ENCODE peak calls at places on chromosomes 3 and 15, in eight cellular contexts. One of them, this sample, is unnamed.

GRCh38 chr3:193728429-193729087 is 135.6 kb downstream of the OPA1 start:
- DNase-seq in RPMI8226: no peak
- DNase-seq in foreskin keratinocyte: no peak
- DNase-seq in cardiac fibroblast: no peak
- DNase-seq in islet precursor cell: no peak
- DNase-seq in H9: no peak
- DNase-seq in M059J: no peak
- DNase-seq in cardiac muscle cell: no peak
- DNase-seq in this sample: no peak

GRCh38 chr15:67225336-67225735 is 29.1 kb downstream of the AAGAB start:
- DNase-seq in islet precursor cell: no peak
- DNase-seq in M059J: peak
- DNase-seq in H9: no peak
- DNase-seq in foreskin keratinocyte: peak
- DNase-seq in RPMI8226: no peak
- DNase-seq in cardiac fibroblast: peak
- DNase-seq in cardiac muscle cell: peak
- DNase-seq in this sample: no peak

GRCh38 chr15:29208352-29208751 is 61.3 kb downstream of the NSMCE3 start:
- DNase-seq in cardiac fibroblast: no peak
- DNase-seq in islet precursor cell: no peak
- DNase-seq in RPMI8226: no peak
- DNase-seq in H9: no peak
- DNase-seq in cardiac muscle cell: peak
- DNase-seq in M059J: peak
- DNase-seq in foreskin keratinocyte: no peak
- DNase-seq in this sample: no peak

GRCh38 chr15:58384667-58385066 is 47.1 kb upstream of the LIPC start:
- DNase-seq in cardiac muscle cell: no peak
- DNase-seq in islet precursor cell: no peak
- DNase-seq in M059J: no peak
- DNase-seq in H9: no peak
- DNase-seq in RPMI8226: no peak
- DNase-seq in cardiac fibroblast: no peak
- DNase-seq in foreskin keratinocyte: no peak
- DNase-seq in this sample: no peak

GRCh38 chr3:141243295-141243707 is 11.7 kb downstream of the PXYLP1 start:
- DNase-seq in RPMI8226: no peak
- DNase-seq in cardiac muscle cell: peak
- DNase-seq in M059J: peak
- DNase-seq in cardiac fibroblast: peak
- DNase-seq in H9: no peak
- DNase-seq in islet precursor cell: peak
- DNase-seq in foreskin keratinocyte: no peak
- DNase-seq in this sample: no peak

GRCh38 chr3:185629554-185630181 is 43.6 kb downstream of the SENP2 start:
- DNase-seq in H9: no peak
- DNase-seq in islet precursor cell: no peak
- DNase-seq in cardiac muscle cell: no peak
- DNase-seq in foreskin keratinocyte: no peak
- DNase-seq in M059J: no peak
- DNase-seq in RPMI8226: no peak
- DNase-seq in cardiac fibroblast: no peak
- DNase-seq in this sample: no peak

GRCh38 chr15:91946914-91947313 is 93.4 kb downstream of the SLCO3A1 start:
- DNase-seq in islet precursor cell: no peak
- DNase-seq in cardiac fibroblast: no peak
- DNase-seq in foreskin keratinocyte: no peak
- DNase-seq in M059J: peak
- DNase-seq in cardiac muscle cell: no peak
- DNase-seq in RPMI8226: no peak
- DNase-seq in H9: peak
- DNase-seq in this sample: no peak

GRCh38 chr15:84752700-84753099 is 4.3 kb downstream of the ZNF592 start:
- DNase-seq in cardiac fibroblast: peak
- DNase-seq in M059J: peak
- DNase-seq in H9: no peak
- DNase-seq in islet precursor cell: no peak
- DNase-seq in foreskin keratinocyte: no peak
- DNase-seq in cardiac muscle cell: peak
- DNase-seq in RPMI8226: no peak
- DNase-seq in this sample: no peak

GRCh38 chr3:184261270-184262165 is at the start of gene CAMK2N2:
- DNase-seq in RPMI8226: peak
- DNase-seq in cardiac muscle cell: peak
- DNase-seq in islet precursor cell: peak
- DNase-seq in M059J: peak
- DNase-seq in cardiac fibroblast: peak
- DNase-seq in foreskin keratinocyte: no peak
- DNase-seq in H9: peak
- DNase-seq in this sample: peak

GRCh38 chr3:42988097-42988496 is 9.0 kb downstream of the GASK1A start:
- DNase-seq in cardiac fibroblast: no peak
- DNase-seq in islet precursor cell: no peak
- DNase-seq in H9: no peak
- DNase-seq in foreskin keratinocyte: no peak
- DNase-seq in RPMI8226: no peak
- DNase-seq in M059J: no peak
- DNase-seq in cardiac muscle cell: no peak
- DNase-seq in this sample: peak

GRCh38 chr15:99580061-99580460 is 14.3 kb downstream of the MEF2A start:
- DNase-seq in cardiac muscle cell: no peak
- DNase-seq in foreskin keratinocyte: no peak
- DNase-seq in H9: no peak
- DNase-seq in islet precursor cell: no peak
- DNase-seq in M059J: no peak
- DNase-seq in RPMI8226: no peak
- DNase-seq in cardiac fibroblast: no peak
- DNase-seq in this sample: no peak

GRCh38 chr3:137194301-137194700 is 236.5 kb downstream of the IL20RB start:
- DNase-seq in H9: no peak
- DNase-seq in islet precursor cell: no peak
- DNase-seq in M059J: no peak
- DNase-seq in RPMI8226: no peak
- DNase-seq in cardiac muscle cell: no peak
- DNase-seq in cardiac fibroblast: no peak
- DNase-seq in foreskin keratinocyte: no peak
- DNase-seq in this sample: no peak

GRCh38 chr3:197454014-197454413 is 101.8 kb downstream of the BDH1 start:
- DNase-seq in islet precursor cell: no peak
- DNase-seq in RPMI8226: peak
- DNase-seq in foreskin keratinocyte: no peak
- DNase-seq in cardiac muscle cell: peak
- DNase-seq in cardiac fibroblast: peak
- DNase-seq in M059J: peak
- DNase-seq in H9: no peak
- DNase-seq in this sample: peak

GRCh38 chr3:171284308-171285075 is 175.7 kb downstream of the TNIK start:
- DNase-seq in RPMI8226: no peak
- DNase-seq in cardiac muscle cell: peak
- DNase-seq in islet precursor cell: peak
- DNase-seq in H9: no peak
- DNase-seq in foreskin keratinocyte: peak
- DNase-seq in M059J: peak
- DNase-seq in cardiac fibroblast: peak
- DNase-seq in this sample: no peak

GRCh38 chr3:42979044-42979962 is at the start of gene GASK1A:
- DNase-seq in H9: peak
- DNase-seq in foreskin keratinocyte: peak
- DNase-seq in M059J: peak
- DNase-seq in RPMI8226: peak
- DNase-seq in islet precursor cell: peak
- DNase-seq in cardiac muscle cell: peak
- DNase-seq in cardiac fibroblast: no peak
- DNase-seq in this sample: peak

GRCh38 chr3:52099006-52099405 is 42.6 kb upstream of the DUSP7 start:
- DNase-seq in foreskin keratinocyte: no peak
- DNase-seq in cardiac fibroblast: no peak
- DNase-seq in islet precursor cell: peak
- DNase-seq in M059J: peak
- DNase-seq in H9: no peak
- DNase-seq in cardiac muscle cell: no peak
- DNase-seq in RPMI8226: no peak
- DNase-seq in this sample: no peak

GRCh38 chr15:98002874-98003273 is 42.4 kb downstream of the ARRDC4 start:
- DNase-seq in cardiac fibroblast: no peak
- DNase-seq in M059J: no peak
- DNase-seq in islet precursor cell: peak
- DNase-seq in H9: no peak
- DNase-seq in cardiac muscle cell: no peak
- DNase-seq in foreskin keratinocyte: no peak
- DNase-seq in RPMI8226: no peak
- DNase-seq in this sample: no peak

GRCh38 chr15:91193059-91193715 is 93.1 kb downstream of the SV2B start:
- DNase-seq in M059J: no peak
- DNase-seq in RPMI8226: no peak
- DNase-seq in cardiac fibroblast: no peak
- DNase-seq in foreskin keratinocyte: no peak
- DNase-seq in cardiac muscle cell: no peak
- DNase-seq in H9: no peak
- DNase-seq in islet precursor cell: no peak
- DNase-seq in this sample: no peak

GRCh38 chr15:85525755-85526154 is 145.4 kb downstream of the AKAP13 start:
- DNase-seq in foreskin keratinocyte: no peak
- DNase-seq in cardiac muscle cell: no peak
- DNase-seq in cardiac fibroblast: no peak
- DNase-seq in islet precursor cell: no peak
- DNase-seq in H9: no peak
- DNase-seq in M059J: no peak
- DNase-seq in RPMI8226: no peak
- DNase-seq in this sample: no peak

GRCh38 chr3:172068977-172069376 is 29.6 kb downstream of the FNDC3B start:
- DNase-seq in cardiac muscle cell: no peak
- DNase-seq in M059J: no peak
- DNase-seq in cardiac fibroblast: no peak
- DNase-seq in H9: no peak
- DNase-seq in RPMI8226: no peak
- DNase-seq in islet precursor cell: no peak
- DNase-seq in foreskin keratinocyte: no peak
- DNase-seq in this sample: no peak

GRCh38 chr15:40582726-40583246 is 11.3 kb upstream of the KNL1 start:
- DNase-seq in cardiac muscle cell: peak
- DNase-seq in cardiac fibroblast: no peak
- DNase-seq in foreskin keratinocyte: no peak
- DNase-seq in M059J: no peak
- DNase-seq in H9: peak
- DNase-seq in RPMI8226: no peak
- DNase-seq in islet precursor cell: no peak
- DNase-seq in this sample: peak

GRCh38 chr15:34353627-34354026 is 10.5 kb downstream of the NUTM1 start:
- DNase-seq in RPMI8226: no peak
- DNase-seq in cardiac fibroblast: no peak
- DNase-seq in islet precursor cell: no peak
- DNase-seq in M059J: no peak
- DNase-seq in cardiac muscle cell: no peak
- DNase-seq in H9: peak
- DNase-seq in foreskin keratinocyte: no peak
- DNase-seq in this sample: no peak

GRCh38 chr3:96331341-96331740 is 483.1 kb upstream of the EPHA6 start:
- DNase-seq in foreskin keratinocyte: peak
- DNase-seq in cardiac fibroblast: no peak
- DNase-seq in cardiac muscle cell: no peak
- DNase-seq in H9: no peak
- DNase-seq in islet precursor cell: no peak
- DNase-seq in M059J: peak
- DNase-seq in RPMI8226: no peak
- DNase-seq in this sample: no peak

GRCh38 chr3:52498134-52499054 is 3.3 kb downstream of the STAB1 start:
- DNase-seq in RPMI8226: no peak
- DNase-seq in cardiac muscle cell: peak
- DNase-seq in foreskin keratinocyte: no peak
- DNase-seq in cardiac fibroblast: peak
- DNase-seq in H9: no peak
- DNase-seq in M059J: peak
- DNase-seq in islet precursor cell: no peak
- DNase-seq in this sample: no peak

GRCh38 chr3:61250784-61251173 is 473 bp downstream of the FHIT start:
- DNase-seq in islet precursor cell: no peak
- DNase-seq in H9: no peak
- DNase-seq in RPMI8226: peak
- DNase-seq in cardiac fibroblast: peak
- DNase-seq in cardiac muscle cell: peak
- DNase-seq in foreskin keratinocyte: peak
- DNase-seq in M059J: no peak
- DNase-seq in this sample: no peak

GRCh38 chr3:27656790-27657189 is 65.3 kb downstream of the EOMES start:
- DNase-seq in RPMI8226: no peak
- DNase-seq in cardiac muscle cell: no peak
- DNase-seq in foreskin keratinocyte: peak
- DNase-seq in M059J: no peak
- DNase-seq in H9: no peak
- DNase-seq in cardiac fibroblast: no peak
- DNase-seq in islet precursor cell: no peak
- DNase-seq in this sample: no peak

GRCh38 chr3:98333989-98334606 is 19.6 kb upstream of the OR5K4 start:
- DNase-seq in H9: no peak
- DNase-seq in RPMI8226: no peak
- DNase-seq in cardiac muscle cell: peak
- DNase-seq in cardiac fibroblast: peak
- DNase-seq in islet precursor cell: no peak
- DNase-seq in foreskin keratinocyte: no peak
- DNase-seq in M059J: no peak
- DNase-seq in this sample: no peak

GRCh38 chr3:50604628-50605588 is 6.7 kb downstream of the CISH start:
- DNase-seq in cardiac fibroblast: no peak
- DNase-seq in islet precursor cell: no peak
- DNase-seq in H9: no peak
- DNase-seq in M059J: no peak
- DNase-seq in cardiac muscle cell: no peak
- DNase-seq in RPMI8226: peak
- DNase-seq in foreskin keratinocyte: no peak
- DNase-seq in this sample: peak

GRCh38 chr3:23809294-23809693 is 3.5 kb downstream of the UBE2E1 start:
- DNase-seq in H9: no peak
- DNase-seq in cardiac muscle cell: no peak
- DNase-seq in foreskin keratinocyte: no peak
- DNase-seq in islet precursor cell: no peak
- DNase-seq in cardiac fibroblast: no peak
- DNase-seq in RPMI8226: no peak
- DNase-seq in M059J: no peak
- DNase-seq in this sample: no peak

GRCh38 chr3:101827211-101828174 is 21.8 kb upstream of the NFKBIZ start:
- DNase-seq in cardiac muscle cell: peak
- DNase-seq in M059J: peak
- DNase-seq in H9: peak
- DNase-seq in islet precursor cell: peak
- DNase-seq in foreskin keratinocyte: peak
- DNase-seq in cardiac fibroblast: peak
- DNase-seq in RPMI8226: peak
- DNase-seq in this sample: no peak

GRCh38 chr3:141646760-141647561 is 91.1 kb upstream of the RNF7 start:
- DNase-seq in foreskin keratinocyte: peak
- DNase-seq in H9: peak
- DNase-seq in cardiac muscle cell: peak
- DNase-seq in cardiac fibroblast: peak
- DNase-seq in M059J: peak
- DNase-seq in RPMI8226: peak
- DNase-seq in islet precursor cell: peak
- DNase-seq in this sample: peak

GRCh38 chr3:134625885-134626741 is 24.7 kb downstream of the KY start:
- DNase-seq in M059J: no peak
- DNase-seq in H9: peak
- DNase-seq in islet precursor cell: peak
- DNase-seq in cardiac fibroblast: no peak
- DNase-seq in cardiac muscle cell: no peak
- DNase-seq in foreskin keratinocyte: no peak
- DNase-seq in RPMI8226: no peak
- DNase-seq in this sample: no peak

GRCh38 chr15:100712226-100712625 is 109.8 kb downstream of the ASB7 start:
- DNase-seq in cardiac fibroblast: peak
- DNase-seq in cardiac muscle cell: peak
- DNase-seq in RPMI8226: no peak
- DNase-seq in M059J: no peak
- DNase-seq in H9: no peak
- DNase-seq in foreskin keratinocyte: peak
- DNase-seq in islet precursor cell: peak
- DNase-seq in this sample: no peak

This sample was measured in T47D.